ENCODE peak calls at places on chromosomes 7 and 10, in four cellular contexts. E, Y, G and F are unnamed samples.

GRCh38 chr7:39819514-39819913 is 130.5 kb upstream of the CDK13 start:
- DNase-seq in E (no peak), G (no peak), Y (no peak), F (no peak)

GRCh38 chr10:11631890-11632587 is 20.6 kb upstream of the USP6NL start:
- DNase-seq in Y (no peak), G (no peak), E (no peak), F (no peak)

GRCh38 chr7:138029941-138030340 is 28.1 kb upstream of the CREB3L2 start:
- DNase-seq in Y (no peak), E (peak; percentile 86), G (no peak), F (peak; percentile 3)

GRCh38 chr7:32511791-32512190 is 16.5 kb downstream of the AVL9 start:
- DNase-seq in E (no peak), Y (no peak), G (no peak), F (peak; percentile 19)

GRCh38 chr10:6401066-6401465 is 179.0 kb downstream of the PRKCQ start:
- DNase-seq in E (no peak), G (no peak), Y (no peak), F (peak; percentile 28)

GRCh38 chr10:55370021-55370420 is 569.0 kb upstream of the PCDH15 start:
- DNase-seq in Y (no peak), E (no peak), G (no peak), F (no peak)

GRCh38 chr10:125377368-125377767 is 217.0 kb upstream of the CTBP2 start:
- DNase-seq in G (no peak), Y (no peak), E (no peak), F (no peak)

GRCh38 chr10:35005868-35006267 is 84.3 kb downstream of the CUL2 start:
- DNase-seq in G (peak; percentile 80), Y (no peak), E (peak; percentile 21), F (peak; percentile 100)

GRCh38 chr7:75050501-75050900 is 23.1 kb downstream of the RCC1L start:
- DNase-seq in G (no peak), E (no peak), Y (no peak), F (peak; percentile 69)

GRCh38 chr10:77504196-77504869 is 133.3 kb downstream of the KCNMA1 start:
- DNase-seq in Y (no peak), E (no peak), G (no peak), F (no peak)

GRCh38 chr10:66714741-66715140 is 211.1 kb upstream of the LRRTM3 start:
- DNase-seq in G (no peak), Y (no peak), E (no peak), F (peak; percentile 53)

GRCh38 chr10:97355571-97355975 is 21.0 kb upstream of the FRAT2 start:
- DNase-seq in G (no peak), E (peak; percentile 42), Y (no peak), F (no peak)

GRCh38 chr10:69866688-69867461 is 65.2 kb downstream of the COL13A1 start:
- DNase-seq in G (no peak), E (peak; percentile 90), Y (peak; percentile 81), F (peak; percentile 78)

GRCh38 chr10:119135517-119135890 is 30.0 kb downstream of the SFXN4 start:
- DNase-seq in G (no peak), E (no peak), Y (no peak), F (no peak)

GRCh38 chr10:80684217-80684616 is 146.5 kb downstream of the SH2D4B start:
- DNase-seq in Y (no peak), E (peak; percentile 60), G (peak; percentile 48), F (peak; percentile 24)

GRCh38 chr10:69491611-69492010 is 40.3 kb downstream of the TSPAN15 start:
- DNase-seq in E (no peak), G (no peak), Y (no peak), F (no peak)

GRCh38 chr7:76217942-76218566 is 16.4 kb downstream of the SRRM3 start:
- DNase-seq in G (no peak), E (peak; percentile 37), Y (no peak), F (no peak)

GRCh38 chr7:90828601-90829000 is 232.5 kb downstream of the CDK14 start:
- DNase-seq in Y (no peak), E (no peak), G (no peak), F (peak; percentile 71)

GRCh38 chr7:114922652-114923402 is 933 bp downstream of the MDFIC start:
- DNase-seq in Y (peak; percentile 33), G (peak; percentile 74), E (peak; percentile 85), F (peak; percentile 64)

GRCh38 chr7:46583606-46584005 is 662.5 kb upstream of the IGFBP3 start:
- DNase-seq in G (peak; percentile 29), E (no peak), Y (no peak), F (peak; percentile 74)

GRCh38 chr10:123136806-123137642 is 1.3 kb downstream of the HMX3 start:
- DNase-seq in E (peak; percentile 84), G (peak; percentile 53), Y (peak; percentile 76), F (peak; percentile 52)

GRCh38 chr10:84478155-84478554 is 149.8 kb downstream of the CCSER2 start:
- DNase-seq in E (no peak), G (no peak), Y (no peak), F (peak; percentile 42)

GRCh38 chr10:104416851-104417250 is 63.2 kb downstream of the CFAP58 start:
- DNase-seq in Y (no peak), E (peak; percentile 47), G (no peak), F (no peak)

GRCh38 chr10:35423505-35424306 is 87.4 kb downstream of the CCNY start:
- DNase-seq in G (no peak), E (no peak), Y (no peak), F (peak; percentile 75)

GRCh38 chr7:44280993-44281721 is 44.2 kb downstream of the CAMK2B start:
- DNase-seq in Y (peak; percentile 22), G (no peak), E (no peak), F (no peak)

GRCh38 chr10:3233486-3233990 is 61.0 kb upstream of the PITRM1 start:
- DNase-seq in E (no peak), Y (no peak), G (no peak), F (no peak)

GRCh38 chr7:69564454-69565417 is 33.5 kb upstream of the AUTS2 start:
- DNase-seq in E (no peak), G (no peak), Y (peak; percentile 13), F (no peak)

GRCh38 chr10:61902448-61903183 is 1.1 kb downstream of the ARID5B start:
- DNase-seq in G (peak; percentile 55), Y (peak; percentile 50), E (peak; percentile 79), F (peak; percentile 75)

GRCh38 chr7:41538810-41539724 is 163.8 kb downstream of the INHBA start:
- DNase-seq in E (peak; percentile 6), Y (peak; percentile 28), G (no peak), F (no peak)

GRCh38 chr10:44926771-44927751 is 15.9 kb downstream of the TMEM72 start:
- DNase-seq in Y (peak; percentile 18), G (no peak), E (no peak), F (peak; percentile 52)

GRCh38 chr10:103481974-103482531 is 3.0 kb upstream of the CALHM3 start:
- DNase-seq in E (peak; percentile 71), Y (no peak), G (peak; percentile 78), F (peak; percentile 42)

GRCh38 chr7:87219545-87220025 is at the start of gene TMEM243:
- DNase-seq in G (peak; percentile 51), Y (peak; percentile 53), E (peak; percentile 71), F (peak; percentile 47)

GRCh38 chr7:108430664-108431063 is 25.6 kb downstream of the NRCAM start:
- DNase-seq in Y (no peak), G (no peak), E (no peak), F (no peak)

GRCh38 chr10:4013651-4014085 is 228.7 kb upstream of the KLF6 start:
- DNase-seq in G (no peak), Y (no peak), E (no peak), F (peak; percentile 15)

GRCh38 chr10:71334228-71334791 is 15.3 kb downstream of the SLC29A3 start:
- DNase-seq in G (peak; percentile 57), Y (no peak), E (no peak), F (no peak)

GRCh38 chr7:114413741-114414140 is 874 bp upstream of the FOXP2 start:
- DNase-seq in Y (no peak), E (no peak), G (no peak), F (no peak)

GRCh38 chr10:112360308-112361270 is 13.3 kb upstream of the ACSL5 start:
- DNase-seq in Y (no peak), G (peak; percentile 10), E (peak; percentile 43), F (peak; percentile 57)

GRCh38 chr10:98649170-98649569 is 202.4 kb upstream of the HPS1 start:
- DNase-seq in Y (no peak), G (no peak), E (no peak), F (no peak)
- H3K4me2 ChIP-seq in Y (no peak overlapping the region), G (no peak overlapping the region), E (no peak overlapping the region), F (no peak overlapping the region)

DNA sequence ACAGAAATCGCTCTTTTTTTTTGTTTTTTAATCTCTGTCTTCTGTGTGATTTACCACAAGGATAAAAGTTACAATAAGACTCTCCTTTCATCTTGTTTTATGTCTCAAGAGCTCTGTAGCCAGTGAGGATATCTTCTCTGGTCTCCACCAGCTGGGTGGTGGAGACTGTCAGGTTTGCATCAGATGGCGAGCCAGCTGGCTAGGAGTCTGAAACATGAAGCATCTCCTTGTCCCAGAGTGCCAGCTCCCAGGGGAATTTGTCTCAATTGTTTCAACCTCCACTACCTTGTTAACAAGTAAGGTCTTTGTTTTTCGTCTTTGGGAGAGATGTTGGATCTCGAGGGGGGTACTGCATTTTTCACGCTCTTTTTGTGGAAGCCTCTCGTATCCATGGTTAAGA is 47.3 kb downstream of the FRMPD2 start:
- DNase-seq in Y (peak; percentile 5), E (no peak), G (no peak), F (no peak)
- H3K4me2 ChIP-seq in Y (no peak overlapping the region), E (no peak overlapping the region), G (no peak overlapping the region), F (no peak overlapping the region)

GRCh38 chr10:73774637-73775036 is 7.2 kb upstream of the CHCHD1 start:
- DNase-seq in G (peak; percentile 47), E (peak; percentile 27), Y (no peak), F (peak; percentile 28)

GRCh38 chr10:73772280-73773151 is 9.3 kb upstream of the CHCHD1 start:
- DNase-seq in E (peak; percentile 76), Y (peak; percentile 83), G (peak; percentile 79), F (peak; percentile 92)

GRCh38 chr10:73771722-73772279 is 10.0 kb upstream of the CHCHD1 start:
- DNase-seq in E (peak; percentile 56), G (peak; percentile 82), Y (peak; percentile 62), F (no peak)

GRCh38 chr10:73769396-73769795 is 12.5 kb upstream of the CHCHD1 start:
- DNase-seq in E (no peak), G (no peak), Y (no peak), F (no peak)

GRCh38 chr10:73773152-73773879 is 8.5 kb upstream of the CHCHD1 start:
- DNase-seq in E (no peak), G (no peak), Y (no peak), F (no peak)
- H3K4me2 ChIP-seq in E (peak overlapping the region; percentile 75), G (peak overlapping the region; percentile 89), Y (peak overlapping the region; percentile 79), F (peak overlapping the region; percentile 89)

GRCh38 chr10:101050206-101051069 is 11.4 kb upstream of the KAZALD1 start:
- DNase-seq in Y (peak; percentile 90), E (peak; percentile 76), G (peak; percentile 50), F (no peak)

GRCh38 chr10:101055416-101055815 is 6.4 kb upstream of the KAZALD1 start:
- DNase-seq in Y (no peak), E (no peak), G (no peak), F (no peak)

GRCh38 chr10:101054351-101054750 is 7.4 kb upstream of the KAZALD1 start:
- DNase-seq in E (no peak), Y (no peak), G (no peak), F (no peak)

GRCh38 chr10:101053516-101053915 is 8.3 kb upstream of the KAZALD1 start:
- DNase-seq in G (no peak), E (no peak), Y (no peak), F (no peak)

GRCh38 chr10:101052285-101052684 is 9.5 kb upstream of the KAZALD1 start:
- DNase-seq in G (peak; percentile 35), E (no peak), Y (no peak), F (peak; percentile 71)
- H3K4me2 ChIP-seq in G (peak overlapping the region; percentile 46), E (no peak overlapping the region), Y (no peak overlapping the region), F (no peak overlapping the region)